ENCODE peak calls at places on chromosomes 2 and 18, in six cellular contexts. A is stomach, F is AG10803, L is body of pancreas, W is MM.1S, M is fibroblast of pulmonary artery. U is an unnamed sample.

GRCh38 chr2:155169317-155169716 is 470.8 kb downstream of the KCNJ3 start:
- DNase-seq in A (no peak), M (no peak), L (no peak), W (no peak), F (no peak), U (no peak)

GRCh38 chr18:32684940-32685339 is 87.9 kb downstream of the KLHL14 start:
- DNase-seq in F (no peak), M (no peak), L (no peak), A (no peak), W (no peak), U (no peak)

GRCh38 chr2:109209412-109209811 is 80.4 kb downstream of the SH3RF3 start:
- DNase-seq in M (peak; percentile 85), A (no peak), L (no peak), W (no peak), F (peak; percentile 79), U (no peak)

GRCh38 chr2:216873573-216873972 is 13.7 kb upstream of the TNP1 start:
- DNase-seq in F (no peak), M (no peak), L (no peak), W (no peak), A (no peak), U (no peak)

GRCh38 chr2:173806761-173807160 is 158.4 kb downstream of the SP3 start:
- DNase-seq in L (no peak), M (peak; percentile 6), F (no peak), W (no peak), A (no peak), U (no peak)

GRCh38 chr18:7617738-7618422 is 50.8 kb downstream of the PTPRM start:
- DNase-seq in F (peak; percentile 99), W (no peak), A (peak; percentile 78), L (peak; percentile 30), M (peak; percentile 73), U (peak; percentile 74)

GRCh38 chr18:45839415-45840395 is 14.2 kb downstream of the SIGLEC15 start:
- DNase-seq in L (peak; percentile 45), W (no peak), M (peak; percentile 85), F (peak; percentile 80), A (peak; percentile 67), U (peak; percentile 51)

GRCh38 chr2:149650006-149650405 is 62.4 kb upstream of the MMADHC start:
- DNase-seq in M (peak; percentile 77), L (no peak), A (no peak), F (no peak), W (no peak), U (no peak)

GRCh38 chr2:20972792-20973565 is 70.9 kb downstream of the APOB start:
- DNase-seq in W (no peak), M (no peak), L (no peak), F (no peak), A (no peak), U (no peak)

GRCh38 chr18:79784071-79784913 is 13.4 kb upstream of the KCNG2 start:
- DNase-seq in A (no peak), L (no peak), F (no peak), M (no peak), W (no peak), U (no peak)

GRCh38 chr2:149090706-149091105 is 52.2 kb downstream of the LYPD6B start:
- DNase-seq in A (no peak), M (no peak), L (no peak), W (no peak), F (peak; percentile 80), U (no peak)

GRCh38 chr2:176213406-176213805 is 24.9 kb downstream of the HOXD1 start:
- DNase-seq in A (no peak), L (no peak), M (no peak), W (no peak), F (no peak), U (no peak)

GRCh38 chr18:7726522-7726921 is 159.4 kb downstream of the PTPRM start:
- DNase-seq in L (no peak), W (no peak), F (no peak), A (no peak), M (no peak), U (no peak)

GRCh38 chr2:236169151-236169721 is 1.1 kb upstream of the GBX2 start:
- DNase-seq in M (no peak), F (no peak), A (no peak), W (no peak), L (no peak), U (no peak)

GRCh38 chr2:99845291-99845690 is 297.1 kb downstream of the AFF3 start:
- DNase-seq in L (no peak), A (no peak), F (no peak), M (no peak), W (no peak), U (no peak)

GRCh38 chr2:181128199-181128598 is 147.8 kb downstream of the UBE2E3 start:
- DNase-seq in F (no peak), W (no peak), A (no peak), M (no peak), L (no peak), U (no peak)

GRCh38 chr2:65130440-65131175 is 702 bp upstream of the RAB1A start:
- DNase-seq in A (no peak), W (no peak), F (no peak), M (no peak), L (no peak), U (no peak)

GRCh38 chr2:181789827-181790448 is 101.6 kb upstream of the ITPRID2 start:
- DNase-seq in A (no peak), L (no peak), F (no peak), W (no peak), M (no peak), U (no peak)

GRCh38 chr18:58787750-58788149 is 76.9 kb upstream of the ZNF532 start:
- DNase-seq in A (no peak), F (peak; percentile 71), W (no peak), M (no peak), L (no peak), U (no peak)

GRCh38 chr2:115746151-115746550 is 1303.7 kb downstream of the DPP10 start:
- DNase-seq in M (no peak), A (no peak), F (no peak), L (no peak), W (no peak), U (no peak)

GRCh38 chr2:199988176-199988575 is 32.8 kb downstream of the MAIP1 start:
- DNase-seq in F (peak; percentile 58), M (peak; percentile 59), A (no peak), W (no peak), L (no peak), U (no peak)

GRCh38 chr2:7523557-7524210 is 606.5 kb downstream of the RNF144A start:
- DNase-seq in M (no peak), F (peak; percentile 76), A (no peak), W (no peak), L (no peak), U (no peak)

GRCh38 chr18:28175930-28176673 is 828 bp downstream of the CDH2 start:
- DNase-seq in M (no peak), F (no peak), W (peak; percentile 31), A (no peak), L (no peak), U (no peak)

GRCh38 chr18:28176674-28176932 is 327 bp downstream of the CDH2 start:
- DNase-seq in W (peak; percentile 23), M (no peak), F (no peak), L (no peak), A (no peak), U (no peak)

GRCh38 chr18:28171837-28172236 is 5.1 kb downstream of the CDH2 start:
- DNase-seq in M (no peak), W (no peak), L (no peak), F (no peak), A (no peak), U (no peak)

GRCh38 chr18:28175047-28175929 is 1.6 kb downstream of the CDH2 start:
- DNase-seq in M (peak; percentile 65), W (no peak), F (peak; percentile 56), A (peak; percentile 36), L (no peak), U (no peak)

DNA sequence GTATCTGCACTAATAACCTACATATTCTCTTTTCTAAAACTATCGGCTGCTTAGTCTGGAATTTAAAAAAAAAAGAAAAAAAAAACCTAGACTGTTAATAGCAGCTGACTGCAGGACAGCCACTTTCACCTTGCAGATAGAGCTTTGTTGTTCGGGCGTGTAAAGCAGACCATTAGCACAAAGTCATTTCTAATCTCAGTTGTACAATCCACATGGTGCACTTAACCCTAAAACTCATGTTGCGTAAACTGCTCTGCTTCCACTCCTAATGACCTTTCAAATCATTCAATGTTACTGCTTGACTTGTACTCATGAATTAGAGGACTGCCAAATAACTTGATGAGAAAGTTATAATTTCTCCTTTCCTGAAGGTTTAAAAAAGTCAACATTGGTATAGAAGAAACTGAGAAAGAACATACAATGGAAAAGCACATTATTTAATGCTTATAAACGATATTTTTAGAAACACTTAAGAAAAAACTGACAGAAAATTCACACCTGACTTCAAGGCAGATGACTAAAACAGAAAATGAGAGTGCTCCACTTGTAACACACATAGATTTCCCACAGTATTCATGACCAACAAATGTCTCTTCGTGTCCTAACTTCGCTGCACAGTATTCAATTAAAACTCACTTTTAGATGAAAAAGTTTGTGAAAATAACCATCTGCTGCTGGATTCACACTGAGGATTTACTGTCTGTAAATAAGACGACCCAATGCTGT is 2.6 kb downstream of the CDH2 start:
- DNase-seq in W (no peak), M (no peak), L (no peak), A (no peak), F (no peak), U (no peak)
- H3K4me3 ChIP-seq in W (no peak overlapping the region), M (peak overlapping the region; percentile 87), L (no peak overlapping the region), A (no peak overlapping the region), F (peak overlapping the region; percentile 82), U (peak overlapping the region; percentile 95)

GRCh38 chr2:136305517-136306192 is 187.7 kb upstream of the CXCR4 start:
- DNase-seq in F (no peak), A (no peak), L (no peak), M (no peak), W (peak; percentile 50), U (no peak)
- TF ChIP-seq CTCF in F (no peak), A (no peak), L (no peak), M (no peak), W (no peak), U (no peak)

GRCh38 chr18:75072672-75073371 is 136.1 kb downstream of the PTGR3 start:
- DNase-seq in F (no peak), W (no peak), L (no peak), A (no peak), M (no peak), U (no peak)

GRCh38 chr18:75070625-75071483 is 138.1 kb downstream of the PTGR3 start:
- DNase-seq in M (peak; percentile 82), F (peak; percentile 61), A (peak; percentile 42), W (no peak), L (no peak), U (peak; percentile 31)

GRCh38 chr18:75071866-75072671 is 136.9 kb downstream of the PTGR3 start:
- DNase-seq in F (no peak), M (no peak), L (no peak), W (no peak), A (no peak), U (no peak)

GRCh38 chr18:75070235-75070624 is 138.7 kb downstream of the PTGR3 start:
- DNase-seq in M (no peak), A (no peak), L (no peak), F (no peak), W (no peak), U (no peak)

DNA sequence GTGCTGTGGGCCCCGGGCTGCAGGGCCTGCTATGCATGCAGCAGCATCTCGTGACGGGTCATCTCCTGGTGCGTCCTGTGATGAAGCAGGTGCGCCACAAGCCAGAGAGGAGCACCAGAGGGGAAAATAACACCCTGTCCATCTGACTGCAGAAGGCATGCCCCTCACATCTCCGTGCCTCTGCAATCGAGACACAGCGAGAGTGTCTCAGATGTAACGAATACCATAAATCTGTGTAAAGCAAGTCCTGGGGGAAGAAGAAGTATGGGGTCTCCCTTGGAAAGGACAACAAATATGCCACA is 137.5 kb downstream of the PTGR3 start:
- DNase-seq in W (no peak), A (no peak), L (no peak), M (no peak), F (no peak), U (no peak)
- H3K4me3 ChIP-seq in W (no peak overlapping the region), A (no peak overlapping the region), L (no peak overlapping the region), M (no peak overlapping the region), F (no peak overlapping the region), U (no peak overlapping the region)

GRCh38 chr2:54572262-54572635 is 116.1 kb downstream of the SPTBN1 start:
- DNase-seq in A (no peak), F (peak; percentile 92), L (no peak), M (peak; percentile 90), W (no peak), U (peak; percentile 85)
- TF ChIP-seq CTCF in A (no peak), F (no peak), L (no peak), M (no peak), W (no peak), U (no peak)

U was measured in retinal pigment epithelial cell.